ENCODE peak calls at places on chromosomes 13 and 19, in five cellular contexts. H, S, Q, V and N are unnamed samples.

GRCh38 chr13:44934724-44935123 is 54.5 kb downstream of the NUFIP1 start:
- DNase-seq in H (peak), Q (peak), V (no peak), S (no peak), N (peak)

GRCh38 chr13:77448689-77449088 is 86.8 kb upstream of the SCEL start:
- DNase-seq in S (no peak), Q (no peak), V (no peak), H (no peak), N (no peak)

GRCh38 chr19:54460230-54461005 is 3.2 kb downstream of the LENG9 start:
- DNase-seq in H (no peak), Q (no peak), V (no peak), S (no peak), N (no peak)

GRCh38 chr13:110869805-110870706 is 44.8 kb downstream of the ANKRD10 start:
- DNase-seq in H (peak), V (no peak), S (no peak), Q (peak), N (no peak)

GRCh38 chr13:29861694-29862110 is 11.3 kb upstream of the UBL3 start:
- DNase-seq in Q (peak), S (no peak), H (peak), V (no peak), N (no peak)

GRCh38 chr19:5191091-5191490 is 149.5 kb downstream of the PTPRS start:
- DNase-seq in H (peak), S (no peak), V (no peak), Q (no peak), N (no peak)

GRCh38 chr13:105914637-105915036 is 620.8 kb downstream of the EFNB2 start:
- DNase-seq in S (no peak), Q (no peak), V (no peak), H (no peak), N (no peak)

GRCh38 chr19:54399189-54399588 is 16.1 kb upstream of the TTYH1 start:
- DNase-seq in Q (peak), V (no peak), S (no peak), H (peak), N (no peak)

GRCh38 chr13:97344250-97345175 is 89.5 kb upstream of the RAP2A start:
- DNase-seq in V (no peak), S (no peak), Q (peak), H (peak), N (peak)

GRCh38 chr13:72342364-72342763 is 385.1 kb downstream of the MZT1 start:
- DNase-seq in S (no peak), Q (no peak), H (no peak), V (no peak), N (no peak)

GRCh38 chr13:96503481-96503880 is 413.6 kb downstream of the HS6ST3 start:
- DNase-seq in V (no peak), Q (no peak), H (no peak), S (no peak), N (no peak)

GRCh38 chr19:56476671-56477428 is at the start of gene ZNF667:
- DNase-seq in H (peak), S (no peak), Q (peak), V (no peak), N (peak)

GRCh38 chr13:22893777-22894176 is 287.0 kb upstream of the SGCG start:
- DNase-seq in Q (no peak), H (no peak), V (no peak), S (no peak), N (no peak)

GRCh38 chr19:15292847-15293582 is 39.3 kb downstream of the BRD4 start:
- DNase-seq in V (no peak), Q (no peak), H (no peak), S (no peak), N (no peak)

GRCh38 chr13:41308241-41308640 is 2.8 kb upstream of the NAA16 start:
- DNase-seq in Q (no peak), S (no peak), H (no peak), V (no peak), N (no peak)

GRCh38 chr19:13902993-13903555 is 2.8 kb downstream of the BRME1 start:
- DNase-seq in V (no peak), S (no peak), Q (no peak), H (peak), N (no peak)

GRCh38 chr19:13396256-13397080 is 109.8 kb downstream of the CACNA1A start:
- DNase-seq in H (peak), V (no peak), S (no peak), Q (peak), N (no peak)

GRCh38 chr13:73914119-73914518 is 220.1 kb downstream of the KLF12 start:
- DNase-seq in V (no peak), S (no peak), H (no peak), Q (no peak), N (no peak)

GRCh38 chr19:1942078-1942933 is 1.3 kb downstream of the CSNK1G2 start:
- DNase-seq in Q (peak), V (peak), H (peak), S (peak), N (peak)

GRCh38 chr13:98778749-98779148 is 26.3 kb upstream of the SLC15A1 start:
- DNase-seq in H (peak), V (no peak), Q (peak), S (no peak), N (no peak)

GRCh38 chr19:35074426-35075201 is 33.1 kb downstream of the HPN start:
- DNase-seq in S (no peak), H (no peak), V (no peak), Q (no peak), N (no peak)

DNA sequence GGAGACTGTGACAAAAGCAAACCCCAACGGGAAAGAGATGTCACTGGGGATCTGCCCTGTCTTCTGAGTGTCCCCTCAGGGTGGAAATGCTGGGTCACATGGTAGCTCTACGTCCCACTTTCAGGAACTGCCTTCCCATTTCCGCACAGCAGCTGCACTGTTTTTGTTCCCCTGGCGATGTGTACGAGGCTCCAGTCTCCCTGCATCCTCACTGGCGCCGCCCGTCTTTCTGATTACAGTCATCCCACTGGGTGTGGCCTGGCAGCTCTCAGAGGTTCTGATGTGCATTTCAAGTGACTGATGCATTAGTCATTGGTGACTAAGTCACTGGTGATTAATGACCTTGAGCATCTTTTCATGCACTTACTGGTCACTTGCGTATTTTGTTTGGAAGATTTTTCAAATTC is 21.2 kb downstream of the PCID2 start:
- DNase-seq in H (peak), S (no peak), V (no peak), Q (peak), N (no peak)
- TF ChIP-seq CTCF in H (peak), S (no peak), V (no peak), Q (peak), N (no peak)

GRCh38 chr19:8335343-8336071 is 7.6 kb downstream of the KANK3 start:
- DNase-seq in Q (no peak), H (no peak), V (no peak), S (no peak), N (peak)
- TF ChIP-seq CTCF in Q (no peak), H (peak), V (no peak), S (no peak), N (peak)

DNA sequence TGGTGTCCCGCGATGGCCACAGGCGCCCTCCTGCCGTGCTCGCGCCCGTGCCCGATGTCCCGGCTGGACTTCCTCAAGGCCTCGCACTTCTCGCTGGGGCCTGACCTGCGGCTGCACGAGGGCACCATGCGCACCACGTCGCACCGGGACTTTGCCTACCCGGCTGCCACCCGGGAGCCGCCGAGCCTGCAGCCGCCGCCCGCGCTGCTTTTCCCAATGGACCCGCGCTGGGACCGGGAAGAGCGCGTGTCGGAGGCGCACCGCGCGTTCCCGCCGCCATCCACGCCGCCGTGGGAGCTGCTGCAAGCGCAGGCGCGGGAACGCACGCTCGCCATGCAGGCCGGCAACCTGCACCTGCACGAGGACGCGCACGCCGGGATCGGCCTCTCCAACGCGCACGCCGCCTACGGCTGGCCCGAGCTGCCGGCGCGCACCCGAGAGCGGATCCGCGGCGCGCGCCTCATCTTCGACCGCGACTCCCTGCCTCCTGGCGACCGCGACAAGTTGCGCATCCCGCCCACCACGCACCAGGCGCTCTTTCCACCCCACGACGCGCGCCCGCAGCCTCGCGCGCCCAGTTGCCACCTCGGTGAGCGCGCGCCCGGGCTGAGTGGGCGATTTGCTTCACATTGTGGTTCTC is 12.1 kb upstream of the PEX11G start:
- DNase-seq in H (peak), Q (peak), S (peak), V (no peak), N (peak)
- TF ChIP-seq CTCF in H (no peak), Q (no peak), S (no peak), V (peak), N (no peak)

DNA sequence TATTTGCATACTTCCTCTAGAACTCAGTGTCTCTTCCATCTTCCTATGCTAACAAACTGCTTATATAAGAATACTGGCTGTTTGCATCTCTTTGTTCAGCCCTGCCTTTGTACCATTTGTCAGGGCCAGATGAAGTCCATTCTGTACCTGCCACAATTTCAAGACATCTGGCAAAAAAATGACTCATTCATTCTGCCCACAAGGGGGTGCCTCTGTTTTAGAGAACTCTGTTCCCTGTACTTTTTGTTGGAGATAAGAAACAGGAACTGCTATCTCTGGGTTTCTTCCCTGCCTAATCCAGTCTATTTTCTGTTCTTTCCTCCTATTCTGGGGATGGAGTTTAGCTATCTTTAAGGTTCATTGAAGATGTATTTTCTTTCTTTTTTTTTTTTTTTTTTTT is 23.0 kb downstream of the ZNF568 start:
- DNase-seq in Q (no peak), H (no peak), V (no peak), S (no peak), N (no peak)
- TF ChIP-seq CTCF in Q (peak), H (no peak), V (no peak), S (no peak), N (no peak)